ENCODE peak calls at places on chromosome 21, in ten cellular contexts. One of them, this sample, is unnamed.

GRCh38 chr21:39004776-39005605 is 178.3 kb downstream of the PSMG1 start:
- DNase-seq in IMR-90: peak; percentile 26
- DNase-seq in fibroblast of pulmonary artery: peak; percentile 87
- DNase-seq in PC-3: no peak
- DNase-seq in left lung: no peak
- DNase-seq in GM12891: no peak
- DNase-seq in activated CD4-positive, alpha-beta T cell treated with anti-CD3 and anti-CD28 coated beads, Interleukin-2, amount 10 ng/mL, durations not matched to agents 7 days and 5 days: peak; percentile 12
- DNase-seq in Caki2: no peak
- DNase-seq in stimulated activated CD4-positive, alpha-beta T cell treated with anti-CD3 and anti-CD28 coated beads, TNF-alpha, amount 100 ng/mL, for 4 hours: no peak
- DNase-seq in aorta: no peak
- DNase-seq in this sample: no peak

GRCh38 chr21:45799765-45800338 is 156.3 kb downstream of the PCBP3 start:
- DNase-seq in IMR-90: no peak
- DNase-seq in fibroblast of pulmonary artery: no peak
- DNase-seq in PC-3: no peak
- DNase-seq in left lung: peak; percentile 55
- DNase-seq in GM12891: no peak
- DNase-seq in activated CD4-positive, alpha-beta T cell treated with anti-CD3 and anti-CD28 coated beads, Interleukin-2, amount 10 ng/mL, durations not matched to agents 7 days and 5 days: no peak
- DNase-seq in Caki2: no peak
- DNase-seq in stimulated activated CD4-positive, alpha-beta T cell treated with anti-CD3 and anti-CD28 coated beads, TNF-alpha, amount 100 ng/mL, for 4 hours: no peak
- DNase-seq in aorta: no peak
- DNase-seq in this sample: no peak

GRCh38 chr21:22096314-22096713 is 1098.1 kb downstream of the NCAM2 start:
- DNase-seq in IMR-90: no peak
- DNase-seq in fibroblast of pulmonary artery: no peak
- DNase-seq in PC-3: no peak
- DNase-seq in left lung: no peak
- DNase-seq in GM12891: no peak
- DNase-seq in activated CD4-positive, alpha-beta T cell treated with anti-CD3 and anti-CD28 coated beads, Interleukin-2, amount 10 ng/mL, durations not matched to agents 7 days and 5 days: no peak
- DNase-seq in Caki2: no peak
- DNase-seq in stimulated activated CD4-positive, alpha-beta T cell treated with anti-CD3 and anti-CD28 coated beads, TNF-alpha, amount 100 ng/mL, for 4 hours: no peak
- DNase-seq in aorta: no peak
- DNase-seq in this sample: no peak

GRCh38 chr21:32916522-32917099 is 109.1 kb upstream of the OLIG2 start:
- DNase-seq in IMR-90: no peak
- DNase-seq in fibroblast of pulmonary artery: no peak
- DNase-seq in PC-3: peak; percentile 39
- DNase-seq in left lung: no peak
- DNase-seq in GM12891: no peak
- DNase-seq in activated CD4-positive, alpha-beta T cell treated with anti-CD3 and anti-CD28 coated beads, Interleukin-2, amount 10 ng/mL, durations not matched to agents 7 days and 5 days: no peak
- DNase-seq in Caki2: no peak
- DNase-seq in stimulated activated CD4-positive, alpha-beta T cell treated with anti-CD3 and anti-CD28 coated beads, TNF-alpha, amount 100 ng/mL, for 4 hours: no peak
- DNase-seq in aorta: no peak
- DNase-seq in this sample: peak; percentile 9

GRCh38 chr21:37758997-37759396 is 157.3 kb downstream of the KCNJ6 start:
- DNase-seq in IMR-90: peak; percentile 62
- DNase-seq in fibroblast of pulmonary artery: peak; percentile 45
- DNase-seq in PC-3: peak; percentile 53
- DNase-seq in left lung: peak; percentile 78
- DNase-seq in GM12891: no peak
- DNase-seq in activated CD4-positive, alpha-beta T cell treated with anti-CD3 and anti-CD28 coated beads, Interleukin-2, amount 10 ng/mL, durations not matched to agents 7 days and 5 days: no peak
- DNase-seq in Caki2: peak; percentile 40
- DNase-seq in stimulated activated CD4-positive, alpha-beta T cell treated with anti-CD3 and anti-CD28 coated beads, TNF-alpha, amount 100 ng/mL, for 4 hours: no peak
- DNase-seq in aorta: no peak
- DNase-seq in this sample: peak; percentile 68

GRCh38 chr21:18168108-18168507 is 76.5 kb upstream of the CHODL start:
- DNase-seq in IMR-90: no peak
- DNase-seq in fibroblast of pulmonary artery: no peak
- DNase-seq in PC-3: no peak
- DNase-seq in left lung: no peak
- DNase-seq in GM12891: no peak
- DNase-seq in activated CD4-positive, alpha-beta T cell treated with anti-CD3 and anti-CD28 coated beads, Interleukin-2, amount 10 ng/mL, durations not matched to agents 7 days and 5 days: no peak
- DNase-seq in Caki2: no peak
- DNase-seq in stimulated activated CD4-positive, alpha-beta T cell treated with anti-CD3 and anti-CD28 coated beads, TNF-alpha, amount 100 ng/mL, for 4 hours: no peak
- DNase-seq in aorta: no peak
- DNase-seq in this sample: no peak

GRCh38 chr21:45843426-45843825 is 138.1 kb upstream of the COL6A1 start:
- DNase-seq in IMR-90: no peak
- DNase-seq in fibroblast of pulmonary artery: no peak
- DNase-seq in PC-3: no peak
- DNase-seq in left lung: no peak
- DNase-seq in GM12891: no peak
- DNase-seq in activated CD4-positive, alpha-beta T cell treated with anti-CD3 and anti-CD28 coated beads, Interleukin-2, amount 10 ng/mL, durations not matched to agents 7 days and 5 days: no peak
- DNase-seq in Caki2: no peak
- DNase-seq in stimulated activated CD4-positive, alpha-beta T cell treated with anti-CD3 and anti-CD28 coated beads, TNF-alpha, amount 100 ng/mL, for 4 hours: no peak
- DNase-seq in aorta: no peak
- DNase-seq in this sample: no peak

GRCh38 chr21:43585514-43585913 is 73.8 kb downstream of the HSF2BP start:
- DNase-seq in IMR-90: no peak
- DNase-seq in fibroblast of pulmonary artery: peak; percentile 67
- DNase-seq in PC-3: no peak
- DNase-seq in left lung: no peak
- DNase-seq in GM12891: no peak
- DNase-seq in activated CD4-positive, alpha-beta T cell treated with anti-CD3 and anti-CD28 coated beads, Interleukin-2, amount 10 ng/mL, durations not matched to agents 7 days and 5 days: no peak
- DNase-seq in Caki2: no peak
- DNase-seq in stimulated activated CD4-positive, alpha-beta T cell treated with anti-CD3 and anti-CD28 coated beads, TNF-alpha, amount 100 ng/mL, for 4 hours: no peak
- DNase-seq in aorta: no peak
- DNase-seq in this sample: no peak

GRCh38 chr21:42670058-42670830 is 16.8 kb downstream of the PDE9A start:
- DNase-seq in IMR-90: no peak
- DNase-seq in fibroblast of pulmonary artery: no peak
- DNase-seq in PC-3: no peak
- DNase-seq in left lung: no peak
- DNase-seq in GM12891: no peak
- DNase-seq in activated CD4-positive, alpha-beta T cell treated with anti-CD3 and anti-CD28 coated beads, Interleukin-2, amount 10 ng/mL, durations not matched to agents 7 days and 5 days: no peak
- DNase-seq in Caki2: no peak
- DNase-seq in stimulated activated CD4-positive, alpha-beta T cell treated with anti-CD3 and anti-CD28 coated beads, TNF-alpha, amount 100 ng/mL, for 4 hours: no peak
- DNase-seq in aorta: no peak
- DNase-seq in this sample: no peak

GRCh38 chr21:32382108-32382601 is 10.7 kb downstream of the URB1 start:
- DNase-seq in IMR-90: peak; percentile 36
- DNase-seq in fibroblast of pulmonary artery: peak; percentile 54
- DNase-seq in PC-3: peak; percentile 92
- DNase-seq in left lung: no peak
- DNase-seq in GM12891: no peak
- DNase-seq in activated CD4-positive, alpha-beta T cell treated with anti-CD3 and anti-CD28 coated beads, Interleukin-2, amount 10 ng/mL, durations not matched to agents 7 days and 5 days: no peak
- DNase-seq in Caki2: no peak
- DNase-seq in stimulated activated CD4-positive, alpha-beta T cell treated with anti-CD3 and anti-CD28 coated beads, TNF-alpha, amount 100 ng/mL, for 4 hours: no peak
- DNase-seq in aorta: no peak
- DNase-seq in this sample: peak; percentile 69

GRCh38 chr21:14591882-14592281 is 45.8 kb upstream of the SAMSN1 start:
- DNase-seq in IMR-90: no peak
- DNase-seq in fibroblast of pulmonary artery: peak; percentile 85
- DNase-seq in PC-3: peak; percentile 26
- DNase-seq in left lung: no peak
- DNase-seq in GM12891: no peak
- DNase-seq in activated CD4-positive, alpha-beta T cell treated with anti-CD3 and anti-CD28 coated beads, Interleukin-2, amount 10 ng/mL, durations not matched to agents 7 days and 5 days: no peak
- DNase-seq in Caki2: no peak
- DNase-seq in stimulated activated CD4-positive, alpha-beta T cell treated with anti-CD3 and anti-CD28 coated beads, TNF-alpha, amount 100 ng/mL, for 4 hours: no peak
- DNase-seq in aorta: no peak
- DNase-seq in this sample: peak; percentile 30

This sample was measured in GM23248.